ENCODE peak calls at places on chromosome 19, in six cellular contexts. K is neural progenitor cell, H is colonic mucosa, S is thoracic aorta, I is SK-N-SH, X is upper lobe of right lung. N is an unnamed sample.

GRCh38 chr19:4538601-4538954 is 1.3 kb downstream of the LRG1 start:
- DNase-seq in K (no peak), H (no peak), S (no peak), I (no peak), X (no peak), N (no peak)

GRCh38 chr19:5719274-5719960 is 529 bp downstream of the LONP1 start:
- DNase-seq in K (peak; percentile 40), H (no peak), S (no peak), I (no peak), X (peak; percentile 72), N (no peak)

GRCh38 chr19:45323671-45324081 is 1.0 kb upstream of the CKM start:
- DNase-seq in K (peak; percentile 56), H (no peak), S (no peak), I (peak; percentile 70), X (no peak), N (no peak)

GRCh38 chr19:5990289-5990797 is 12.4 kb upstream of the RANBP3 start:
- DNase-seq in K (peak; percentile 44), H (no peak), S (no peak), I (no peak), X (no peak), N (no peak)

GRCh38 chr19:46635920-46636761 is at the start of gene GNG8:
- DNase-seq in K (peak; percentile 72), H (no peak), S (no peak), I (no peak), X (no peak), N (no peak)

GRCh38 chr19:53328967-53329366 is 4.6 kb upstream of the ZNF845 start:
- DNase-seq in K (no peak), H (no peak), S (no peak), I (peak; percentile 38), X (peak; percentile 73), N (no peak)

GRCh38 chr19:35451278-35452096 is 3.4 kb downstream of the FFAR2 start:
- DNase-seq in K (no peak), H (no peak), S (no peak), I (no peak), X (no peak), N (no peak)

GRCh38 chr19:38617764-38618589 is at the start of gene MAP4K1:
- DNase-seq in K (peak; percentile 20), H (peak; percentile 63), S (no peak), I (no peak), X (peak; percentile 74), N (no peak)

GRCh38 chr19:32406161-32407003 is 812 bp downstream of the DPY19L3 start:
- DNase-seq in K (peak; percentile 9), H (no peak), S (no peak), I (peak; percentile 18), X (no peak), N (no peak)

GRCh38 chr19:15538774-15539173 is 30.4 kb downstream of the CYP4F22 start:
- DNase-seq in K (no peak), H (no peak), S (no peak), I (no peak), X (no peak), N (no peak)

GRCh38 chr19:57512845-57513244 is 13.1 kb downstream of the ZNF773 start:
- DNase-seq in K (no peak), H (no peak), S (no peak), I (no peak), X (no peak), N (no peak)

GRCh38 chr19:47049307-47049700 is 880 bp upstream of the TMEM160 start:
- DNase-seq in K (peak; percentile 27), H (no peak), S (no peak), I (no peak), X (no peak), N (no peak)

GRCh38 chr19:38320969-38321339 is 1.3 kb downstream of the KCNK6 start:
- DNase-seq in K (no peak), H (no peak), S (no peak), I (no peak), X (no peak), N (no peak)

GRCh38 chr19:43668406-43669158 is 1.4 kb downstream of the PLAUR start:
- DNase-seq in K (peak; percentile 100), H (peak; percentile 100), S (peak; percentile 98), I (peak; percentile 97), X (peak; percentile 99), N (peak; percentile 100)

GRCh38 chr19:49553451-49554271 is 25.9 kb downstream of the RCN3 start:
- DNase-seq in K (no peak), H (peak; percentile 77), S (no peak), I (no peak), X (no peak), N (no peak)

GRCh38 chr19:18063463-18063862 is 23.3 kb downstream of the IL12RB1 start:
- DNase-seq in K (peak; percentile 48), H (no peak), S (no peak), I (peak; percentile 3), X (no peak), N (no peak)

GRCh38 chr19:2087621-2088100 is 8.5 kb downstream of the MOB3A start:
- DNase-seq in K (no peak), H (no peak), S (no peak), I (peak; percentile 12), X (no peak), N (no peak)

GRCh38 chr19:46495789-46496099 is at the start of gene PNMA8B:
- DNase-seq in K (peak; percentile 100), H (peak; percentile 26), S (no peak), I (peak; percentile 99), X (peak; percentile 78), N (no peak)

GRCh38 chr19:18293642-18294466 is 12.4 kb upstream of the JUND start:
- DNase-seq in K (peak; percentile 78), H (no peak), S (no peak), I (no peak), X (no peak), N (no peak)

GRCh38 chr19:4391701-4392543 is 8.4 kb downstream of the SH3GL1 start:
- DNase-seq in K (no peak), H (no peak), S (no peak), I (no peak), X (no peak), N (no peak)

GRCh38 chr19:45955905-45956608 is 17.6 kb downstream of the NOVA2 start:
- DNase-seq in K (no peak), H (no peak), S (no peak), I (peak; percentile 56), X (no peak), N (no peak)

GRCh38 chr19:16371540-16371986 is 46.9 kb downstream of the KLF2 start:
- DNase-seq in K (no peak), H (peak; percentile 85), S (no peak), I (no peak), X (peak; percentile 84), N (no peak)

GRCh38 chr19:1045247-1045603 is 5.3 kb downstream of the ABCA7 start:
- DNase-seq in K (peak; percentile 60), H (peak; percentile 57), S (no peak), I (peak; percentile 72), X (no peak), N (no peak)

GRCh38 chr19:750640-751423 is at the start of gene MISP:
- DNase-seq in K (no peak), H (peak; percentile 97), S (no peak), I (no peak), X (peak; percentile 85), N (no peak)

GRCh38 chr19:17339088-17339741 is 1.9 kb downstream of the GTPBP3 start:
- DNase-seq in K (no peak), H (peak; percentile 65), S (no peak), I (peak; percentile 63), X (no peak), N (no peak)

GRCh38 chr19:54209058-54209747 is 8.5 kb downstream of the RPS9 start:
- DNase-seq in K (no peak), H (no peak), S (no peak), I (peak; percentile 62), X (peak; percentile 73), N (no peak)

GRCh38 chr19:18496167-18496979 is 25.5 kb downstream of the ELL start:
- DNase-seq in K (no peak), H (peak; percentile 60), S (no peak), I (no peak), X (peak; percentile 85), N (no peak)

GRCh38 chr19:55704494-55705245 is 29.6 kb downstream of the EPN1 start:
- DNase-seq in K (no peak), H (no peak), S (no peak), I (no peak), X (peak; percentile 39), N (no peak)
- TF ChIP-seq CTCF in K (no peak), H (no peak), S (no peak), I (no peak), X (no peak), N (no peak)

DNA sequence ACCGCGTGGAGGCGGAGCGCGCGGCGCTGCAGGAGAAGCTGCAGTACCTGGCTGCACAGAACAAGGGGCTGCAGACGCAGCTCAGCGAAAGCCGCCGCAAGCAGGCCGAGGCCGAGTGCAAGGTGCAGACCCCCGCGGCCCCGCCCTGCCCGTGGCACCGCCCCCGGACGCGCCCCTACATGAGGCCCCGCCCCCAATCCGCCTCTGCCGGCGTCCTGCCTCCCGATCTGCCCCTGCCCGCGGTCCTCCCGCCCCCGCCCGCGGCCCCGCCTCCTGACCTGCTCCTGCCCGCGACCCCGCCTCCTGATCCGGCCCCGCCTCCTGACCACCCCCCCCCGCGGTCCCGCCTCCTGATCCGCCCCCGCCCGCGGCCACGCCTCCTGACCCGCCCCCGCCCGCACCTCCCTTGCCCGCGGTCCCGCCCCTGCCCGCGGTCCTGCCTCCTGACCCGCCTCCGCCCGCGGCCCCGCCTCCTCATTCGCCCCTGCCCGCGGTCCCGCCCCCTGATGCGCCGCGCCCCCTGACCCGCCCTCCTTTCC is 11.7 kb downstream of the PRR36 start:
- DNase-seq in K (peak; percentile 96), H (peak; percentile 87), S (no peak), I (peak; percentile 99), X (peak; percentile 88), N (no peak)
- H3K4me3 ChIP-seq in K (peak overlapping the region; percentile 66), H (peak overlapping the region; percentile 17), S (peak overlapping the region; percentile 38), I (no peak overlapping the region), X (peak overlapping the region; percentile 15), N (no peak overlapping the region)

GRCh38 chr19:10533656-10534386 is 9.9 kb upstream of the ATG4D start:
- DNase-seq in K (no peak), H (no peak), S (no peak), I (no peak), X (no peak), N (peak; percentile 45)
- H3K27ac ChIP-seq in K (no peak overlapping the region), H (no peak overlapping the region), S (peak overlapping the region; percentile 60), I (peak overlapping the region; percentile 26), X (no peak overlapping the region), N (peak overlapping the region; percentile 68)

GRCh38 chr19:10874019-10874418 is 2.7 kb downstream of the CARM1 start:
- DNase-seq in K (no peak), H (peak; percentile 68), S (no peak), I (no peak), X (no peak), N (no peak)

GRCh38 chr19:10871711-10872550 is 578 bp downstream of the CARM1 start:
- DNase-seq in K (peak; percentile 74), H (peak; percentile 60), S (no peak), I (peak; percentile 74), X (peak; percentile 81), N (no peak)

GRCh38 chr19:10870501-10870954 is 825 bp upstream of the CARM1 start:
- DNase-seq in K (no peak), H (no peak), S (no peak), I (no peak), X (no peak), N (no peak)

GRCh38 chr19:10870955-10871603 is at the start of gene CARM1:
- DNase-seq in K (peak; percentile 98), H (peak; percentile 100), S (peak; percentile 98), I (peak; percentile 100), X (peak; percentile 100), N (peak; percentile 97)

GRCh38 chr19:10872551-10873107 is 1.3 kb downstream of the CARM1 start:
- DNase-seq in K (no peak), H (no peak), S (no peak), I (no peak), X (no peak), N (no peak)
- TF ChIP-seq CTCF in K (no peak), H (no peak), S (no peak), I (no peak), X (no peak), N (no peak)

GRCh38 chr19:40413291-40413994 is at the start of gene PRX:
- DNase-seq in K (peak; percentile 72), H (no peak), S (no peak), I (peak; percentile 72), X (no peak), N (no peak)
- H3K4me3 ChIP-seq in K (peak within 1 kb of the TSS; percentile 8), H (no peak within 1 kb of the TSS), S (no peak within 1 kb of the TSS), I (no peak within 1 kb of the TSS), X (peak within 1 kb of the TSS; percentile 40), N (no peak within 1 kb of the TSS)